ENCODE peak calls at places on chromosomes 13 and 19, in six cellular contexts. Y, G, F, K, E and T are unnamed samples.

GRCh38 chr19:46451352-46451751 is 20.0 kb downstream of the PNMA8A start:
- DNase-seq in Y (no peak), G (no peak), F (peak), K (no peak), E (no peak), T (no peak)

GRCh38 chr13:101811440-101811839 is 359.0 kb downstream of the ITGBL1 start:
- DNase-seq in Y (no peak), G (no peak), F (peak), K (no peak), E (no peak), T (no peak)

GRCh38 chr13:114116734-114117133 is 15.7 kb downstream of the RASA3 start:
- DNase-seq in Y (no peak), G (no peak), F (no peak), K (no peak), E (no peak), T (no peak)

GRCh38 chr13:91185294-91185863 is 162.1 kb upstream of the MIR17HG start:
- DNase-seq in Y (no peak), G (no peak), F (peak), K (no peak), E (no peak), T (peak)

GRCh38 chr13:19864018-19864338 is 529 bp upstream of the ZMYM5 start:
- DNase-seq in Y (peak), G (no peak), F (peak), K (peak), E (no peak), T (peak)

GRCh38 chr19:33826521-33826920 is 29.9 kb downstream of the KCTD15 start:
- DNase-seq in Y (no peak), G (no peak), F (no peak), K (no peak), E (no peak), T (no peak)

GRCh38 chr19:48617146-48617937 is 1.6 kb downstream of the RPL18 start:
- DNase-seq in Y (no peak), G (no peak), F (no peak), K (no peak), E (no peak), T (no peak)

GRCh38 chr13:25977216-25977615 is 74.6 kb downstream of the SHISA2 start:
- DNase-seq in Y (peak), G (no peak), F (peak), K (no peak), E (no peak), T (no peak)

GRCh38 chr13:65926750-65927171 is 1303.4 kb downstream of the PCDH9 start:
- DNase-seq in Y (peak), G (no peak), F (no peak), K (no peak), E (no peak), T (no peak)

GRCh38 chr13:40665061-40665753 is 1.2 kb downstream of the FOXO1 start:
- DNase-seq in Y (no peak), G (no peak), F (peak), K (no peak), E (peak), T (no peak)

GRCh38 chr13:29846475-29847256 is 3.8 kb downstream of the UBL3 start:
- DNase-seq in Y (peak), G (no peak), F (no peak), K (no peak), E (no peak), T (no peak)

GRCh38 chr19:19224852-19225494 is 13.2 kb downstream of the NCAN start:
- DNase-seq in Y (peak), G (no peak), F (peak), K (peak), E (peak), T (peak)

GRCh38 chr13:21034602-21035190 is 26.7 kb downstream of the LATS2 start:
- DNase-seq in Y (peak), G (no peak), F (no peak), K (no peak), E (no peak), T (peak)

GRCh38 chr13:20356437-20356836 is 124.3 kb upstream of the GJB6 start:
- DNase-seq in Y (no peak), G (no peak), F (no peak), K (no peak), E (no peak), T (no peak)

GRCh38 chr19:29665826-29666633 is 769 bp downstream of the PLEKHF1 start:
- DNase-seq in Y (peak), G (no peak), F (no peak), K (no peak), E (no peak), T (peak)

GRCh38 chr13:49791214-49791752 is 1.2 kb downstream of the KPNA3 start:
- DNase-seq in Y (peak), G (no peak), F (peak), K (no peak), E (peak), T (peak)

GRCh38 chr13:81304121-81304659 is 963.3 kb upstream of the SPRY2 start:
- DNase-seq in Y (no peak), G (no peak), F (no peak), K (no peak), E (no peak), T (no peak)

GRCh38 chr19:17112271-17112670 is 36.7 kb downstream of the MYO9B start:
- DNase-seq in Y (no peak), G (no peak), F (no peak), K (no peak), E (no peak), T (no peak)

GRCh38 chr13:76825415-76825814 is 60.8 kb downstream of the KCTD12 start:
- DNase-seq in Y (no peak), G (no peak), F (no peak), K (no peak), E (no peak), T (no peak)

GRCh38 chr19:45402469-45403070 is 2.3 kb downstream of the PPP1R13L start:
- DNase-seq in Y (peak), G (no peak), F (peak), K (no peak), E (no peak), T (no peak)

GRCh38 chr13:64377606-64378005 is 2852.5 kb downstream of the PCDH9 start:
- DNase-seq in Y (no peak), G (no peak), F (no peak), K (no peak), E (no peak), T (no peak)

GRCh38 chr19:18660051-18660910 is 23.2 kb upstream of the CRTC1 start:
- DNase-seq in Y (peak), G (no peak), F (no peak), K (no peak), E (no peak), T (peak)

GRCh38 chr13:69274231-69274630 is 833.4 kb upstream of the ATXN8OS start:
- DNase-seq in Y (no peak), G (no peak), F (peak), K (no peak), E (no peak), T (no peak)

GRCh38 chr13:100608906-100609305 is 20.3 kb upstream of the GGACT start:
- DNase-seq in Y (peak), G (no peak), F (no peak), K (no peak), E (no peak), T (peak)

GRCh38 chr19:42273407-42274064 is 4.5 kb downstream of the CIC start:
- DNase-seq in Y (no peak), G (no peak), F (no peak), K (no peak), E (no peak), T (no peak)

GRCh38 chr19:15464394-15465385 is at the start of gene RASAL3:
- DNase-seq in Y (peak), G (no peak), F (no peak), K (peak), E (peak), T (peak)

GRCh38 chr13:110197041-110197440 is 109.9 kb downstream of the COL4A1 start:
- DNase-seq in Y (no peak), G (no peak), F (peak), K (no peak), E (no peak), T (peak)

GRCh38 chr13:106490887-106491321 is 44.6 kb downstream of the EFNB2 start:
- DNase-seq in Y (peak), G (no peak), F (no peak), K (no peak), E (no peak), T (no peak)

GRCh38 chr19:49954933-49955332 is 6.0 kb downstream of the SIGLEC11 start:
- DNase-seq in Y (peak), G (no peak), F (no peak), K (no peak), E (no peak), T (no peak)

GRCh38 chr13:49733181-49733951 is 42.1 kb upstream of the EBPL start:
- DNase-seq in Y (peak), G (no peak), F (no peak), K (no peak), E (no peak), T (peak)

GRCh38 chr19:6801397-6802086 is 29.0 kb downstream of the VAV1 start:
- DNase-seq in Y (peak), G (no peak), F (no peak), K (peak), E (peak), T (peak)

GRCh38 chr19:46470376-46470775 is 987 bp downstream of the PNMA8A start:
- DNase-seq in Y (no peak), G (no peak), F (no peak), K (no peak), E (no peak), T (no peak)